ENCODE peak calls at places on chromosomes 4 and X, in five cellular contexts. X, K, B, J and O are unnamed samples.

GRCh38 chr4:99894998-99895397 is 771 bp upstream of the LAMTOR3 start:
- DNase-seq in J (no peak), B (no peak), X (no peak), K (no peak), O (no peak)

GRCh38 chrX:24023972-24024664 is 2.9 kb downstream of the KLHL15 start:
- DNase-seq in X (no peak), J (no peak), B (peak), K (no peak), O (no peak)

GRCh38 chrX:69055193-69055592 is 110.1 kb downstream of the PJA1 start:
- DNase-seq in J (no peak), K (peak), X (no peak), B (no peak), O (no peak)

GRCh38 chrX:22057667-22058066 is 25.5 kb downstream of the PHEX start:
- DNase-seq in K (no peak), X (no peak), J (no peak), B (no peak), O (no peak)

GRCh38 chr4:101155368-101155767 is 192.0 kb downstream of the PPP3CA start:
- DNase-seq in K (no peak), B (peak), X (no peak), J (peak), O (no peak)

GRCh38 chr4:125719987-125720386 is 405.2 kb downstream of the FAT4 start:
- DNase-seq in X (no peak), J (no peak), K (no peak), B (peak), O (no peak)

GRCh38 chrX:148659481-148659880 is 159.1 kb downstream of the AFF2 start:
- DNase-seq in B (no peak), J (no peak), K (no peak), X (no peak), O (no peak)

GRCh38 chr4:16573744-16574143 is 324.7 kb downstream of the LDB2 start:
- DNase-seq in K (no peak), B (peak), J (peak), X (no peak), O (no peak)